ENCODE peak calls at places on chromosome 7, in six cellular contexts. I, A, R, E, O and S are unnamed samples.
A peak's percentile ranks its signal among the peaks of the same experiment; 100 is the strongest.

GRCh38 chr7:46321556-46322205 is 400.6 kb upstream of the IGFBP3 start:
- DNase-seq in I (no peak), A (peak; percentile 3), R (peak; percentile 23), E (no peak), O (no peak), S (no peak)

GRCh38 chr7:146736446-146737190 is 620.0 kb downstream of the CNTNAP2 start:
- DNase-seq in I (no peak), A (no peak), R (peak; percentile 11), E (no peak), O (no peak), S (no peak)

GRCh38 chr7:42494722-42495121 is 257.7 kb upstream of the GLI3 start:
- DNase-seq in I (no peak), A (no peak), R (no peak), E (no peak), O (no peak), S (no peak)

GRCh38 chr7:142248-142955 is 50.0 kb upstream of the FAM20C start:
- DNase-seq in I (no peak), A (no peak), R (no peak), E (peak; percentile 49), O (no peak), S (no peak)

GRCh38 chr7:100865971-100866720 is 1.0 kb upstream of the TRIP6 start:
- DNase-seq in I (no peak), A (no peak), R (no peak), E (peak; percentile 70), O (peak; percentile 44), S (no peak)

GRCh38 chr7:26449175-26450165 is 157.8 kb downstream of the SNX10 start:
- DNase-seq in I (no peak), A (no peak), R (no peak), E (peak; percentile 54), O (no peak), S (no peak)

GRCh38 chr7:148838905-148839304 is 45.2 kb downstream of the EZH2 start:
- DNase-seq in I (no peak), A (no peak), R (no peak), E (no peak), O (no peak), S (no peak)

GRCh38 chr7:134514663-134515062 is 12.7 kb upstream of the AKR1B10 start:
- DNase-seq in I (peak; percentile 77), A (peak; percentile 79), R (peak; percentile 36), E (peak; percentile 69), O (peak; percentile 7), S (peak; percentile 13)

GRCh38 chr7:76225951-76226350 is 24.3 kb downstream of the SRRM3 start:
- DNase-seq in I (no peak), A (no peak), R (no peak), E (no peak), O (no peak), S (no peak)

GRCh38 chr7:40306596-40306995 is 171.8 kb downstream of the SUGCT start:
- DNase-seq in I (no peak), A (peak; percentile 48), R (no peak), E (peak; percentile 47), O (no peak), S (no peak)

GRCh38 chr7:26198781-26199169 is 1.8 kb downstream of the HNRNPA2B1 start:
- DNase-seq in I (no peak), A (no peak), R (no peak), E (no peak), O (no peak), S (no peak)

GRCh38 chr7:127792528-127793342 is 140.7 kb downstream of the SND1 start:
- DNase-seq in I (peak; percentile 26), A (no peak), R (no peak), E (no peak), O (peak; percentile 41), S (no peak)

GRCh38 chr7:1447551-1448244 is 11.6 kb downstream of the MICALL2 start:
- DNase-seq in I (no peak), A (no peak), R (no peak), E (peak; percentile 51), O (no peak), S (no peak)

GRCh38 chr7:132350741-132351140 is 225.5 kb downstream of the PLXNA4 start:
- DNase-seq in I (no peak), A (no peak), R (no peak), E (no peak), O (no peak), S (no peak)

GRCh38 chr7:43616977-43617376 is 34.1 kb downstream of the STK17A start:
- DNase-seq in I (no peak), A (no peak), R (no peak), E (no peak), O (no peak), S (no peak)

GRCh38 chr7:107044347-107045194 is at the start of gene PRKAR2B:
- DNase-seq in I (peak; percentile 93), A (peak; percentile 24), R (no peak), E (peak; percentile 84), O (peak; percentile 73), S (no peak)

GRCh38 chr7:96076350-96076707 is 245.6 kb downstream of the SLC25A13 start:
- DNase-seq in I (no peak), A (no peak), R (no peak), E (no peak), O (no peak), S (no peak)

GRCh38 chr7:45567713-45568112 is 6.5 kb upstream of the ADCY1 start:
- DNase-seq in I (no peak), A (no peak), R (no peak), E (no peak), O (no peak), S (no peak)

GRCh38 chr7:158406817-158407216 is 180.8 kb downstream of the PTPRN2 start:
- DNase-seq in I (no peak), A (no peak), R (no peak), E (no peak), O (no peak), S (no peak)

GRCh38 chr7:79282051-79282694 is 171.3 kb downstream of the MAGI2 start:
- DNase-seq in I (peak; percentile 49), A (peak; percentile 84), R (peak; percentile 68), E (peak; percentile 49), O (no peak), S (no peak)

GRCh38 chr7:8177109-8177933 is 84.6 kb downstream of the ICA1 start:
- DNase-seq in I (no peak), A (no peak), R (no peak), E (no peak), O (no peak), S (no peak)

GRCh38 chr7:124354206-124354605 is 321.3 kb upstream of the TMEM229A start:
- DNase-seq in I (no peak), A (no peak), R (no peak), E (no peak), O (no peak), S (no peak)

GRCh38 chr7:16791071-16791470 is 13.7 kb downstream of the AGR2 start:
- DNase-seq in I (no peak), A (no peak), R (no peak), E (no peak), O (no peak), S (no peak)

GRCh38 chr7:46015107-46015868 is 94.2 kb upstream of the IGFBP3 start:
- DNase-seq in I (peak; percentile 92), A (no peak), R (peak; percentile 49), E (no peak), O (no peak), S (no peak)

GRCh38 chr7:142300689-142301088 is 42.8 kb upstream of the PRSS58 start:
- DNase-seq in I (no peak), A (no peak), R (no peak), E (no peak), O (peak; percentile 27), S (no peak)

GRCh38 chr7:169165-169853 is 23.1 kb upstream of the FAM20C start:
- DNase-seq in I (no peak), A (no peak), R (no peak), E (no peak), O (no peak), S (no peak)

GRCh38 chr7:77393954-77394353 is 22.2 kb downstream of the GSAP start:
- DNase-seq in I (no peak), A (no peak), R (no peak), E (no peak), O (no peak), S (no peak)

GRCh38 chr7:52689912-52690311 is 345.5 kb upstream of the POM121L12 start:
- DNase-seq in I (no peak), A (no peak), R (no peak), E (no peak), O (no peak), S (no peak)

GRCh38 chr7:37362802-37363201 is 85.9 kb downstream of the ELMO1 start:
- DNase-seq in I (no peak), A (no peak), R (no peak), E (no peak), O (no peak), S (no peak)

GRCh38 chr7:135929249-135929648 is 47.9 kb downstream of the MTPN start:
- DNase-seq in I (peak; percentile 52), A (no peak), R (no peak), E (no peak), O (no peak), S (no peak)

GRCh38 chr7:111676167-111676566 is 113.9 kb upstream of the IMMP2L start:
- DNase-seq in I (no peak), A (no peak), R (no peak), E (no peak), O (no peak), S (no peak)

GRCh38 chr7:22859676-22860290 is 37.1 kb upstream of the TOMM7 start:
- DNase-seq in I (no peak), A (no peak), R (no peak), E (no peak), O (no peak), S (no peak)

GRCh38 chr7:44141221-44141850 is at the start of gene MYL7:
- DNase-seq in I (peak; percentile 83), A (no peak), R (no peak), E (no peak), O (no peak), S (no peak)

GRCh38 chr7:8823486-8823885 is 390.1 kb downstream of the NXPH1 start:
- DNase-seq in I (no peak), A (no peak), R (no peak), E (no peak), O (no peak), S (no peak)

GRCh38 chr7:146698995-146699610 is 582.5 kb downstream of the CNTNAP2 start:
- DNase-seq in I (no peak), A (no peak), R (no peak), E (no peak), O (no peak), S (no peak)